ENCODE peak calls at places on chromosomes 7 and 10, in eight cellular contexts. D is mucosa of descending colon; H is HepG2; K is CD4-positive, CD25-positive, alpha-beta regulatory T cell; O is CD8-positive, alpha-beta T cell; F is aorta; E is upper lobe of left lung; N is lower lobe of right lung. P is an unnamed sample. For H3K36me3, the result is how much of the 10 kb centered on the place peaks cover.

GRCh38 chr10:17793823-17794759 is 15.1 kb upstream of the MRC1 start:
- ATAC-seq in E (peak), N (peak), D (peak), O (no peak), F (no peak), K (no peak), H (peak), P (no peak)

GRCh38 chr10:74033724-74034123 is 35.8 kb downstream of the VCL start:
- ATAC-seq in N (no peak), O (no peak), K (no peak), E (no peak), H (no peak), F (no peak), D (no peak), P (no peak)

GRCh38 chr7:7148799-7149481 is 33.4 kb upstream of the C1GALT1 start:
- ATAC-seq in E (peak), O (no peak), D (no peak), K (no peak), H (peak), N (peak), F (no peak), P (no peak)

GRCh38 chr10:110746969-110747608 is 103.0 kb downstream of the RBM20 start:
- ATAC-seq in D (no peak), E (no peak), K (no peak), H (no peak), O (no peak), F (no peak), N (no peak), P (no peak)

GRCh38 chr7:105885386-105886111 is 9.2 kb upstream of the ATXN7L1 start:
- ATAC-seq in N (no peak), F (no peak), K (no peak), H (no peak), E (no peak), D (no peak), O (peak), P (no peak)

GRCh38 chr10:78007172-78007571 is 22.1 kb downstream of the POLR3A start:
- ATAC-seq in E (no peak), N (no peak), O (no peak), K (no peak), D (no peak), H (no peak), F (no peak), P (no peak)

GRCh38 chr10:59823751-59824150 is 70.5 kb upstream of the MRLN start:
- ATAC-seq in E (no peak), F (no peak), K (no peak), H (no peak), N (no peak), O (no peak), D (no peak), P (no peak)

GRCh38 chr7:128737867-128738390 is 1.2 kb upstream of the CALU start:
- ATAC-seq in D (no peak), F (no peak), H (no peak), K (no peak), N (no peak), O (no peak), E (no peak), P (no peak)

GRCh38 chr7:149220534-149220933 is 18.9 kb upstream of the ZNF212 start:
- ATAC-seq in D (no peak), F (no peak), N (no peak), H (no peak), K (no peak), O (no peak), E (no peak), P (no peak)

GRCh38 chr10:72235544-72236279 is 19.6 kb upstream of the ASCC1 start:
- ATAC-seq in K (no peak), E (no peak), H (no peak), N (no peak), O (no peak), F (no peak), D (no peak), P (no peak)

GRCh38 chr7:29875741-29876140 is 69.4 kb downstream of the WIPF3 start:
- ATAC-seq in N (no peak), F (no peak), D (no peak), E (no peak), K (no peak), O (no peak), H (no peak), P (no peak)

GRCh38 chr7:149329787-149330334 is 67.9 kb downstream of the ZNF783 start:
- ATAC-seq in E (no peak), F (no peak), K (no peak), N (no peak), D (no peak), H (peak), O (no peak), P (no peak)

GRCh38 chr10:96578022-96578421 is 8.8 kb downstream of the TM9SF3 start:
- ATAC-seq in H (no peak), O (no peak), E (no peak), K (no peak), D (peak), N (no peak), F (no peak), P (no peak)

GRCh38 chr10:72349438-72349837 is 5.3 kb downstream of the DNAJB12 start:
- ATAC-seq in O (no peak), H (no peak), D (no peak), N (no peak), E (no peak), F (no peak), K (no peak), P (no peak)

GRCh38 chr10:45151467-45152214 is 150.9 kb downstream of the ZNF22 start:
- ATAC-seq in D (no peak), O (no peak), H (peak), E (peak), K (no peak), N (no peak), F (no peak), P (no peak)

DNA sequence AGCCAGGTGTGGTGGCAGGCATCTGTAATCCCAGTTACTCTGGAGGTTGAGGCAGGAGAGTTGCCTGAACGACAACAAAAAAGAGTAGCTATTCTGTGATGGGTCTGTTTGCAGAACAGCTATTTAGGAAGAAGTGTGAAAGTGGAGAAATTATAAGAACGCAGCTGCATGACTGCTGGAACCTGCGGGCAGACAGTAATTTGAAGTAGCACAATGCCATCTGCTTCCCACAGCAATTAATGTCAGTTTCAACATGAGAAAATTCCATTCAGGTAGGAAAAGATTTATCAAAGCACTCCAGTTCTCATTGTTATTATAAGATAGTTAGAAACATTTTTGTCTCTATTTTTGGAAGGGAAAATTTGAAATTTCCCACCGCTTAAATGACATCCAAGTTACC is 21.5 kb downstream of the LAMB1 start:
- ATAC-seq in O (no peak), H (no peak), F (no peak), N (no peak), E (no peak), K (no peak), D (no peak), P (no peak)
- H3K36me3 ChIP-seq in O (under half), H (under half), F (under half), N (under half), E (under half), K (under half), D (under half), P (under half)

DNA sequence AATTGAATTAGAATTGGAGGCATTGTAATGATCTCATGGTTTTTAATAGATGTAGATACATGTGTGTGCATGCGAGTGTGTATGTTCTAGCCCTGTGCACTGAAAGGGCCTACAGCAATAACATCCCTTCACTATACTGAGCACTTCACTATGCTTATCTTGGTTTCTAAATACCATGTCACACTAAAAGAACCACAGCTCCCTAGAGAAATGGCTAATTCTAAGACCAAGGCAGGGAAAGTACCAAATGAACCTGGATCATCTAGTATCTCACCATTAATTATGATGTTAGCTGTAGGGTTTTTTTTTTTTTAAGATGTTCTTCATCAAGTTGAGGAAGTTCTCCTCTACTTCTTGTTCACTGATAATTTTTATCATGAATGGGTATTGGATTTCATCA is 55.1 kb downstream of the HECTD2 start:
- ATAC-seq in H (no peak), F (no peak), N (no peak), O (no peak), K (no peak), D (no peak), E (no peak), P (no peak)
- H3K36me3 ChIP-seq in H (under half), F (under half), N (under half), O (under half), K (under half), D (under half), E (under half), P (under half)

DNA sequence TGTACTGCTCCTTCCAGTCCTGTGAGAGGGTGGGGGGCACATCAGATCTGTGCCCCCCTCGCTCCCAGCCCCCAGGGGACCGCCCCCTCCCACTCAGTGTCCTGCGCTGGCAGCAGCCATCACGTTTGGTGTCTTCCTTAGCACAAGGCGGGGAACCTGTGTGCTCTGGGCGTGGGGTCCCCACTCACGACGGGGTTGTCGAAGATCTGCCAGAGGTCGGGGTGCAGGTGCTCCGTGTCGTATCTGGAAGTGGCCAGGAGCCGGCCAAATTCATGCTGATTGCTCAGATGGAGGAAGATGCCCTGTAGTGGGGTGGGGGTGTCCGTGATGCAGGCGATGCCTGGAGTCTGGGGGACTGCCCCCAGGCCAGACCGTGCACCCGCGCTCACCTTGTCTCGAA is 7.2 kb downstream of the PLOD3 start:
- ATAC-seq in E (no peak), D (no peak), K (no peak), H (no peak), N (no peak), O (no peak), F (no peak), P (no peak)
- H3K36me3 ChIP-seq in E (half or more), D (under half), K (under half), H (under half), N (half or more), O (under half), F (under half), P (under half)

GRCh38 chr10:43198682-43199005 is 60.4 kb downstream of the CSGALNACT2 start:
- ATAC-seq in O (no peak), D (no peak), N (no peak), E (no peak), H (no peak), K (no peak), F (no peak), P (no peak)

GRCh38 chr10:43199088-43199683 is 60.9 kb downstream of the CSGALNACT2 start:
- ATAC-seq in E (no peak), O (no peak), D (no peak), F (no peak), N (no peak), K (no peak), H (no peak), P (no peak)

GRCh38 chr10:43201545-43202131 is 63.4 kb downstream of the CSGALNACT2 start:
- ATAC-seq in K (no peak), N (no peak), F (no peak), D (no peak), H (no peak), O (no peak), E (no peak), P (no peak)

GRCh38 chr10:43200538-43201390 is 62.5 kb downstream of the CSGALNACT2 start:
- ATAC-seq in N (no peak), F (no peak), D (no peak), O (no peak), H (no peak), E (no peak), K (no peak), P (no peak)

DNA sequence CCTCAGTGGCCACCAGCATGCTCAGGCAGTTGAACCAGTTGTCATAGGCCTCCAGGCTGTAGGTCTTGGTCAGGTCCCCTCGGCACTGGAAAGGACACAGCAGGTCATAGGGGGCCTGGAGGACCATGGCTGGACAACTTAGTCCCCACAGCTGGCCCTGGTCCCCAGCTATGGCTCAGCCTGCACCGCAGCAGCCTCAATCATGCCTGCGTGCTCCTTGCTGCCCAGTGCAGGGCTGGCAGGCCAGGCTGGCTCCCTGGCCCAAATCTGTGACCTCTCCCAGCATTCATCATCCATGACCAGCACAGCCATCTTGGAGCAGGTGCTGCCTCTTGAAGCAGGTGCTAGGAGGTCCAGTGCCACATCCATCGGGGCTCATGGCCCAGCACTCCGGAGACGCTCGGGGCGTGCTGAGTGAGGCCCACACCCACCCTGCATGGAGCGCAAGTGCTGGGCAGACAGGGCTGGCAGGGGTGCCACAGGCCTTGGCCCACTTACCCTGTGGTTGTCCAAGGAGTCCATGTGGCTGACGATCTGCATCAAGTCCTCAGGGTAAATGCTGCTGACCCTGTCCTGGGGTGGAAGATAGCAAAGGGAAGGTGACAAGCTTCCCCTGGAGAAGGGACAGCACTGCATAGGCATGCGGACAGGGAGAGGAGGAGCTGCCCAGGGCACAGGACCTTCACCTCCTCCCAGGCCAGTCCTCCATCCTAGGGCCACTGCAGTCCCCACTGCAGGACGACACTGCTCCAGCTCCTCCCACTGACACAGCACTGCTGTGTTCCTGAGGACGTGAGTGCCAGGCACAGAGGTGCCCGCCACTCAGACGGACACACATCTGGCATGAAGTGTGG is 61.7 kb downstream of the CSGALNACT2 start:
- ATAC-seq in N (no peak), O (no peak), K (no peak), D (no peak), E (no peak), F (no peak), H (no peak), P (no peak)
- H3K36me3 ChIP-seq in N (under half), O (under half), K (under half), D (under half), E (under half), F (under half), H (under half), P (under half)

GRCh38 chr10:119665901-119666708 is 14.9 kb downstream of the BAG3 start:
- ATAC-seq in E (peak), O (no peak), H (peak), D (no peak), N (no peak), K (no peak), F (no peak), P (no peak)

GRCh38 chr10:119667562-119668328 is 16.6 kb downstream of the BAG3 start:
- ATAC-seq in H (peak), E (peak), D (peak), N (peak), F (peak), O (no peak), K (no peak), P (peak)

GRCh38 chr10:119668461-119668860 is 17.3 kb downstream of the BAG3 start:
- ATAC-seq in F (no peak), D (no peak), E (no peak), N (no peak), O (no peak), H (no peak), K (no peak), P (no peak)

GRCh38 chr10:119663866-119664698 is 12.9 kb downstream of the BAG3 start:
- ATAC-seq in F (no peak), E (no peak), H (no peak), D (peak), K (peak), O (peak), N (peak), P (no peak)

DNA sequence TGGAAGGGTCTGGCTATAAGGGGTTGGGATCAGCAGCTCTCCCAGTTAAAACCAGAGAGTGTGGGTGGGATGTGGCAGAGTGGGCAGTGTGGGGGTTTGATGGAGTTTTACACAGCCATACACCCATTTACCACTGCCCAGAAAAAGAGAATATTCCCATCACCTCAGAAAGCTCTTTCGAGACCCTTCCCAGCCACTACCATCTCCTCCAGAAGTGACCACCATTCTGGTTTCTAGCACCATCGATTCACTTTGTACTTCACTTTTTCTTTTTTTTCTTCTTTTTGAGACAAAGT is 15.5 kb downstream of the BAG3 start:
- ATAC-seq in K (no peak), N (no peak), E (no peak), D (no peak), O (no peak), H (no peak), F (no peak), P (no peak)
- H3K36me3 ChIP-seq in K (under half), N (under half), E (under half), D (under half), O (under half), H (under half), F (under half), P (under half)

GRCh38 chr10:87045434-87045938 is 25.4 kb downstream of the FAM25A start:
- ATAC-seq in N (no peak), D (no peak), K (no peak), O (no peak), E (no peak), F (no peak), H (peak), P (no peak)
- H3K36me3 ChIP-seq in N (half or more), D (under half), K (under half), O (under half), E (half or more), F (under half), H (under half), P (half or more)